ENCODE peak calls at places on chromosome 2, in ten cellular contexts. J, B, N, Y, L, H, Z, A, X and K are unnamed samples.

GRCh38 chr2:100846716-100847115 is 26.8 kb downstream of the NPAS2 start:
- DNase-seq in H (no peak), N (no peak), A (no peak), X (no peak), B (no peak), J (no peak), Z (no peak), L (no peak), Y (no peak), K (no peak)

GRCh38 chr2:120556908-120557307 is 178.8 kb upstream of the GLI2 start:
- DNase-seq in Y (no peak), X (no peak), N (no peak), B (no peak), Z (no peak), A (no peak), J (no peak), H (no peak), L (no peak), K (no peak)

GRCh38 chr2:53740170-53740569 is 27.4 kb upstream of the CHAC2 start:
- DNase-seq in Y (no peak), H (no peak), L (peak), A (no peak), X (peak), J (peak), B (peak), N (no peak), Z (peak), K (peak)

GRCh38 chr2:179107737-179108136 is 57.8 kb upstream of the CCDC141 start:
- DNase-seq in J (no peak), X (peak), B (peak), Z (no peak), H (no peak), A (no peak), N (peak), Y (no peak), L (peak), K (no peak)

GRCh38 chr2:151851761-151852160 is 23.5 kb upstream of the ARL5A start:
- DNase-seq in A (no peak), N (no peak), B (no peak), L (peak), Z (no peak), X (no peak), Y (no peak), J (no peak), H (no peak), K (no peak)

GRCh38 chr2:102355526-102356380 is at the start of gene IL18R1:
- DNase-seq in Y (peak), X (peak), H (peak), J (peak), A (peak), Z (peak), B (peak), L (peak), N (peak), K (no peak)

GRCh38 chr2:102049756-102050443 is 58.1 kb downstream of the IL1R2 start:
- DNase-seq in N (peak), L (no peak), Z (no peak), Y (no peak), H (no peak), B (peak), J (no peak), X (no peak), A (no peak), K (no peak)

GRCh38 chr2:28523873-28524272 is 28.0 kb downstream of the PLB1 start:
- DNase-seq in H (no peak), Z (no peak), J (no peak), L (no peak), A (no peak), B (no peak), N (no peak), X (no peak), Y (no peak), K (no peak)

GRCh38 chr2:216884347-216884746 is 24.5 kb upstream of the TNP1 start:
- DNase-seq in N (no peak), Y (no peak), X (no peak), A (no peak), B (no peak), H (no peak), J (no peak), Z (no peak), L (no peak), K (no peak)

GRCh38 chr2:240502059-240502429 is 55.7 kb downstream of the ANKMY1 start:
- DNase-seq in Y (no peak), A (peak), Z (no peak), J (no peak), N (peak), B (no peak), H (no peak), X (no peak), L (no peak), K (no peak)

GRCh38 chr2:83081835-83082522 is 1377.1 kb downstream of the SUCLG1 start:
- DNase-seq in Y (no peak), X (peak), Z (peak), A (no peak), L (peak), H (no peak), B (peak), N (peak), J (no peak), K (peak)

GRCh38 chr2:54676656-54677055 is 46.8 kb upstream of the EML6 start:
- DNase-seq in J (no peak), L (peak), Z (no peak), B (no peak), H (no peak), Y (no peak), A (no peak), X (peak), N (no peak), K (no peak)

GRCh38 chr2:33785201-33786106 is 186.4 kb upstream of the FAM98A start:
- DNase-seq in A (no peak), Y (peak), X (peak), N (no peak), J (no peak), H (no peak), Z (no peak), L (peak), B (no peak), K (no peak)

GRCh38 chr2:19357383-19358241 is 811 bp downstream of the OSR1 start:
- DNase-seq in B (peak), L (no peak), Z (peak), H (no peak), J (no peak), N (no peak), A (no peak), Y (no peak), X (peak), K (no peak)

GRCh38 chr2:39667142-39667880 is 1.6 kb downstream of the TMEM178A start:
- DNase-seq in H (no peak), B (no peak), L (no peak), N (no peak), J (no peak), X (no peak), A (no peak), Z (no peak), Y (no peak), K (no peak)

GRCh38 chr2:133885847-133886246 is 317.6 kb upstream of the NCKAP5 start:
- DNase-seq in L (no peak), Z (no peak), X (peak), Y (no peak), A (no peak), H (no peak), J (no peak), B (no peak), N (no peak), K (no peak)

GRCh38 chr2:39545957-39546356 is 108.9 kb upstream of the MAP4K3 start:
- DNase-seq in J (no peak), Z (no peak), B (no peak), Y (no peak), N (no peak), X (no peak), L (no peak), A (no peak), H (no peak), K (no peak)

GRCh38 chr2:133736674-133737073 is 168.4 kb upstream of the NCKAP5 start:
- DNase-seq in X (no peak), J (no peak), A (no peak), H (no peak), B (no peak), N (no peak), L (no peak), Y (no peak), Z (no peak), K (no peak)

GRCh38 chr2:72325592-72326422 is 178.1 kb upstream of the CYP26B1 start:
- DNase-seq in N (peak), L (no peak), B (peak), H (peak), Y (no peak), X (peak), Z (no peak), J (peak), A (no peak), K (no peak)

GRCh38 chr2:50006327-50006726 is 852.0 kb upstream of the FSHR start:
- DNase-seq in H (no peak), Z (no peak), L (no peak), Y (no peak), N (no peak), A (no peak), B (no peak), X (no peak), J (peak), K (no peak)

GRCh38 chr2:20992201-20992711 is 51.6 kb downstream of the APOB start:
- DNase-seq in B (no peak), Z (no peak), N (no peak), L (no peak), Y (no peak), H (no peak), A (peak), J (peak), X (peak), K (no peak)

GRCh38 chr2:78061301-78061700 is 539.1 kb upstream of the LRRTM4 start:
- DNase-seq in L (no peak), J (no peak), Y (no peak), N (no peak), B (no peak), X (no peak), A (no peak), Z (no peak), H (no peak), K (no peak)

GRCh38 chr2:97969466-97970067 is 26.2 kb downstream of the TMEM131 start:
- DNase-seq in J (no peak), Z (no peak), A (no peak), Y (no peak), B (no peak), L (peak), H (no peak), X (peak), N (no peak), K (no peak)

GRCh38 chr2:119293254-119293653 is 69.6 kb downstream of the STEAP3 start:
- DNase-seq in N (no peak), Y (no peak), H (no peak), B (peak), A (no peak), J (no peak), L (no peak), X (peak), Z (no peak), K (no peak)

GRCh38 chr2:46239847-46240181 is 57.4 kb upstream of the EPAS1 start:
- DNase-seq in L (no peak), A (no peak), Z (no peak), H (no peak), Y (peak), N (no peak), B (no peak), X (no peak), J (no peak), K (no peak)

GRCh38 chr2:96409543-96410184 is 74.1 kb downstream of the NCAPH start:
- DNase-seq in J (no peak), X (no peak), L (peak), N (no peak), H (no peak), Z (peak), A (no peak), Y (no peak), B (peak), K (no peak)

GRCh38 chr2:42770288-42771131 is 6.6 kb upstream of the OXER1 start:
- DNase-seq in B (peak), J (peak), X (peak), Z (peak), L (peak), H (peak), N (no peak), A (no peak), Y (no peak), K (no peak)

GRCh38 chr2:8488001-8488738 is 193.7 kb upstream of the ID2 start:
- DNase-seq in A (no peak), X (no peak), L (peak), J (no peak), Y (peak), B (no peak), N (no peak), H (no peak), Z (no peak), K (no peak)

GRCh38 chr2:173354601-173355131 is at the start of gene CDCA7:
- DNase-seq in N (peak), Y (no peak), H (peak), B (peak), J (peak), L (peak), A (peak), Z (peak), X (peak), K (peak)

GRCh38 chr2:181886192-181886591 is 5.3 kb upstream of the ITPRID2 start:
- DNase-seq in H (no peak), N (no peak), Y (no peak), B (peak), A (no peak), L (peak), J (no peak), Z (no peak), X (peak), K (no peak)

GRCh38 chr2:240595381-240596079 is 9.0 kb downstream of the CAPN10 start:
- DNase-seq in Y (no peak), A (peak), J (no peak), B (peak), N (peak), X (no peak), H (peak), Z (peak), L (no peak), K (no peak)

GRCh38 chr2:202339052-202339870 is 36.9 kb upstream of the BMPR2 start:
- DNase-seq in Z (no peak), N (peak), Y (no peak), A (no peak), L (peak), H (no peak), X (peak), B (peak), J (no peak), K (no peak)

GRCh38 chr2:84527137-84528129 is 11.1 kb downstream of the DNAH6 start:
- DNase-seq in Y (no peak), Z (no peak), B (no peak), H (no peak), J (no peak), N (peak), L (peak), X (no peak), A (no peak), K (no peak)

GRCh38 chr2:219277703-219278654 is 1.2 kb upstream of the DNAJB2 start:
- DNase-seq in N (peak), J (no peak), Y (peak), A (peak), X (peak), L (peak), Z (peak), B (peak), H (peak), K (peak)

GRCh38 chr2:128563348-128563687 is 244.7 kb upstream of the HS6ST1 start:
- DNase-seq in A (no peak), N (peak), Y (no peak), L (peak), B (peak), J (no peak), X (peak), Z (no peak), H (no peak), K (no peak)

GRCh38 chr2:42053791-42054656 is 6.2 kb downstream of the PKDCC start:
- DNase-seq in L (no peak), Y (no peak), Z (no peak), X (no peak), B (no peak), N (peak), H (no peak), J (no peak), A (peak), K (no peak)

GRCh38 chr2:18242716-18243115 is 317.7 kb downstream of the RDH14 start:
- DNase-seq in J (no peak), Y (no peak), L (no peak), Z (no peak), X (no peak), A (no peak), N (no peak), H (no peak), B (no peak), K (no peak)

GRCh38 chr2:96091711-96092579 is 24.4 kb downstream of the ADRA2B start:
- DNase-seq in J (no peak), A (no peak), X (no peak), Y (no peak), N (peak), B (no peak), Z (no peak), H (no peak), L (no peak), K (no peak)

GRCh38 chr2:239026711-239027430 is 179.0 kb downstream of the TWIST2 start:
- DNase-seq in A (no peak), Y (no peak), L (no peak), X (no peak), H (no peak), N (no peak), B (no peak), J (no peak), Z (peak), K (no peak)

DNA sequence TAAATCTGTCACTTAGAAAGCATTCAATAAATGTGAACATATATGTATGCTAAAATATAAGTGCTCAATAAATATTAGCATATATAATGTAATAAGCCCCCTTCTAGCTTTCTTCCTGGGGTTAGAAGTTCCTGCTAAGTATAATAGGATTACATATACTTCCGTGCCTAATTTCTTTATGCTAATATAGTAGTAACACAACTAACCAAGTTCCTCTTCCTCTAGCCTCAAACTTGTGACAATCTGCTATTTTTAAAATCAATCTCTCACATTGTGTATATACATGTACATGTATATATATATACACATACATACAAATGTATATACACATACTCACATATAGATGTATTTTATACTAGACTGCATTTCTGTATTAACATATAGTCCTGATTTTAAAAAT is 32.2 kb downstream of the TLK1 start:
- DNase-seq in X (no peak), Z (no peak), B (no peak), H (no peak), N (no peak), Y (no peak), L (no peak), J (no peak), A (no peak), K (no peak)
- H3K4me3 ChIP-seq in X (no peak), Z (no peak), B (no peak), H (no peak), N (no peak), Y (no peak), L (no peak), J (no peak), A (no peak), K (no peak)

GRCh38 chr2:773256-774160 is 96.3 kb upstream of the TMEM18 start:
- DNase-seq in X (no peak), L (no peak), J (no peak), H (no peak), A (no peak), B (no peak), Y (no peak), N (no peak), Z (no peak), K (no peak)

GRCh38 chr2:768484-768883 is 91.3 kb upstream of the TMEM18 start:
- DNase-seq in L (no peak), H (no peak), X (no peak), Y (no peak), A (no peak), B (no peak), Z (no peak), J (no peak), N (no peak), K (peak)

GRCh38 chr2:769771-770170 is 92.6 kb upstream of the TMEM18 start:
- DNase-seq in Z (no peak), L (no peak), Y (no peak), H (no peak), X (peak), J (no peak), N (no peak), B (no peak), A (no peak), K (no peak)

GRCh38 chr2:771538-771937 is 94.3 kb upstream of the TMEM18 start:
- DNase-seq in L (no peak), Y (no peak), X (no peak), Z (no peak), H (no peak), N (no peak), A (no peak), J (no peak), B (no peak), K (no peak)

DNA sequence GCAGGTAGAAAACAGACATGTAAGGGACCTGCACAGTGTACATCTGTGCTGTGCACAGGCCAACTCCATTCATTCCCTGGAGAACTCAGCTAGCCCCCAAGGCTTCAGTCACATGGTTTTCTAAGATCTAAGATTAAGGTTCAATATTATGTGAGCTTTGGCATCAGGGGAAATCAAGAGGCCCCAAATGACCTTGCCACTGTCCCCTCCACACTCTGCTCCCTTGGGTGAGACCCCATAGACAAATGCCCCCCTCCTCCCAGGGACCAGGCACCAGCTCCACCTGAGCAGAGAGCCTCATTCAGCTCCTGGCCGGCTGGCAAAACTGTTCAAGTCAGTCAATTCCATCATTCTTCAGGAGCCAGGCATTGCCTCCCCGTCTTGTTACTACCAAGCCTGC is 93.6 kb upstream of the TMEM18 start:
- DNase-seq in Z (no peak), L (no peak), A (no peak), H (no peak), X (no peak), Y (no peak), N (no peak), B (no peak), J (no peak), K (no peak)
- H3K9ac ChIP-seq in Z (no peak), L (no peak), A (no peak), H (no peak), X (no peak), Y (no peak), N (no peak), B (no peak), J (no peak), K (no peak)

GRCh38 chr2:65040414-65041261 is 15.6 kb upstream of the CEP68 start:
- DNase-seq in J (peak), Z (peak), Y (no peak), B (peak), A (peak), L (peak), X (peak), H (peak), N (peak), K (no peak)
- H3K4me3 ChIP-seq in J (no peak), Z (no peak), Y (no peak), B (peak), A (peak), L (no peak), X (peak), H (no peak), N (no peak), K (peak)

GRCh38 chr2:156253765-156254164 is 78.8 kb downstream of the NR4A2 start:
- DNase-seq in Y (no peak), J (no peak), Z (no peak), X (no peak), L (no peak), B (no peak), H (no peak), A (no peak), N (no peak), K (no peak)
- H3K9ac ChIP-seq in Y (no peak), J (no peak), Z (no peak), X (no peak), L (no peak), B (no peak), H (no peak), A (no peak), N (no peak), K (no peak)

GRCh38 chr2:231395188-231396057 is at the start of gene B3GNT7:
- DNase-seq in B (no peak), A (peak), Y (no peak), J (no peak), N (peak), Z (peak), X (no peak), L (no peak), H (no peak), K (no peak)
- H3K4me3 ChIP-seq in B (no peak), A (no peak), Y (peak), J (peak), N (peak), Z (peak), X (peak), L (no peak), H (peak), K (no peak)

GRCh38 chr2:37842732-37843353 is 82.2 kb upstream of the RMDN2 start:
- DNase-seq in X (no peak), N (no peak), Z (no peak), A (no peak), L (no peak), J (no peak), H (no peak), B (no peak), Y (no peak), K (no peak)
- H3K9ac ChIP-seq in X (no peak), N (no peak), Z (no peak), A (no peak), L (no peak), J (no peak), H (no peak), B (no peak), Y (no peak), K (no peak)